ENCODE peak calls at places on chromosomes 2 and 18, in four cellular contexts. One of them, this sample, is unnamed.

GRCh38 chr2:128371648-128372345 is 53.1 kb upstream of the HS6ST1 start:
- DNase-seq in spleen: peak
- DNase-seq in AG08396: no peak
- DNase-seq in endothelial cell: no peak
- DNase-seq in this sample: no peak

GRCh38 chr2:97739893-97740245 is 26.5 kb downstream of the ZAP70 start:
- DNase-seq in spleen: peak
- DNase-seq in AG08396: no peak
- DNase-seq in endothelial cell: no peak
- DNase-seq in this sample: no peak

GRCh38 chr2:104650405-104650996 is 203.4 kb upstream of the POU3F3 start:
- DNase-seq in endothelial cell: no peak
- DNase-seq in spleen: no peak
- DNase-seq in AG08396: no peak
- DNase-seq in this sample: no peak

GRCh38 chr18:35489913-35490490 is 7.8 kb downstream of the INO80C start:
- DNase-seq in endothelial cell: no peak
- DNase-seq in AG08396: no peak
- DNase-seq in spleen: no peak
- DNase-seq in this sample: no peak

GRCh38 chr18:6521804-6522418 is 107.2 kb upstream of the L3MBTL4 start:
- DNase-seq in spleen: no peak
- DNase-seq in AG08396: no peak
- DNase-seq in endothelial cell: peak
- DNase-seq in this sample: no peak

GRCh38 chr2:119113489-119113770 is 45.1 kb downstream of the C1QL2 start:
- DNase-seq in endothelial cell: no peak
- DNase-seq in spleen: no peak
- DNase-seq in AG08396: no peak
- DNase-seq in this sample: no peak

GRCh38 chr2:18413794-18414396 is 146.6 kb downstream of the RDH14 start:
- DNase-seq in AG08396: peak
- DNase-seq in endothelial cell: no peak
- DNase-seq in spleen: no peak
- DNase-seq in this sample: no peak

GRCh38 chr2:83594841-83595720 is 864.0 kb downstream of the SUCLG1 start:
- DNase-seq in spleen: no peak
- DNase-seq in endothelial cell: no peak
- DNase-seq in AG08396: no peak
- DNase-seq in this sample: no peak

GRCh38 chr18:76766429-76766828 is 55.9 kb upstream of the ZNF236 start:
- DNase-seq in spleen: no peak
- DNase-seq in endothelial cell: no peak
- DNase-seq in AG08396: no peak
- DNase-seq in this sample: no peak